ENCODE peak calls at places on chromosome 4, in nine cellular contexts. V is MCF 10A; C is foreskin melanocyte; L is astrocyte of the spinal cord; M is activated effector memory CD4-positive, alpha-beta T cell treated with Interleukin-2 at 50 U/mL for 16 hours; Y is HepG2; X is K562; O is IMR-90; R is stimulated activated CD4-positive, alpha-beta T cell treated with anti-CD3 and anti-CD28 coated beads, Interleukin-15, amount 100 ng/mL, for 24 hours. P is an unnamed sample.

GRCh38 chr4:99395595-99396364 is 39.4 kb downstream of the ADH7 start:
- DNase-seq in V (no peak), C (no peak), L (peak; percentile 83), M (no peak), Y (no peak), X (no peak), O (peak; percentile 67), R (no peak), P (no peak)

GRCh38 chr4:73487233-73487632 is 5.7 kb downstream of the AFM start:
- DNase-seq in V (no peak), C (no peak), L (no peak), M (no peak), Y (no peak), X (no peak), O (no peak), R (no peak), P (no peak)

GRCh38 chr4:158255727-158256324 is 45.5 kb downstream of the TMEM144 start:
- DNase-seq in V (peak; percentile 58), C (peak; percentile 29), L (peak; percentile 68), M (no peak), Y (peak; percentile 61), X (peak; percentile 42), O (peak; percentile 70), R (no peak), P (peak; percentile 13)

GRCh38 chr4:16418814-16419213 is 192.5 kb upstream of the TAPT1 start:
- DNase-seq in V (peak; percentile 90), C (no peak), L (peak; percentile 73), M (no peak), Y (no peak), X (no peak), O (peak; percentile 62), R (no peak), P (no peak)

GRCh38 chr4:25171451-25171850 is 11.2 kb upstream of the SEPSECS start:
- DNase-seq in V (no peak), C (no peak), L (no peak), M (no peak), Y (no peak), X (no peak), O (no peak), R (no peak), P (no peak)

GRCh38 chr4:117327491-117327890 is 242.1 kb upstream of the TRAM1L1 start:
- DNase-seq in V (no peak), C (no peak), L (peak; percentile 24), M (no peak), Y (no peak), X (no peak), O (no peak), R (no peak), P (no peak)

GRCh38 chr4:152805071-152805650 is 25.4 kb downstream of the ARFIP1 start:
- DNase-seq in V (no peak), C (no peak), L (no peak), M (no peak), Y (no peak), X (no peak), O (no peak), R (no peak), P (no peak)

GRCh38 chr4:73698217-73698616 is 42.2 kb upstream of the CXCL8 start:
- DNase-seq in V (peak; percentile 57), C (no peak), L (peak; percentile 83), M (no peak), Y (no peak), X (no peak), O (peak; percentile 58), R (no peak), P (no peak)

GRCh38 chr4:161160718-161161117 is 1003.1 kb downstream of the FSTL5 start:
- DNase-seq in V (no peak), C (no peak), L (no peak), M (no peak), Y (no peak), X (no peak), O (no peak), R (no peak), P (no peak)

GRCh38 chr4:3689576-3690551 is 76.3 kb upstream of the ADRA2C start:
- DNase-seq in V (no peak), C (no peak), L (no peak), M (no peak), Y (no peak), X (no peak), O (no peak), R (no peak), P (no peak)

GRCh38 chr4:186669159-186669720 is 54.4 kb downstream of the FAT1 start:
- DNase-seq in V (peak; percentile 56), C (peak; percentile 57), L (peak; percentile 78), M (no peak), Y (peak; percentile 50), X (no peak), O (peak; percentile 81), R (no peak), P (no peak)

GRCh38 chr4:53907772-53908171 is 156.6 kb downstream of the CHIC2 start:
- DNase-seq in V (no peak), C (no peak), L (no peak), M (no peak), Y (no peak), X (no peak), O (no peak), R (no peak), P (no peak)

GRCh38 chr4:89658701-89659024 is 178.3 kb downstream of the SNCA start:
- DNase-seq in V (no peak), C (no peak), L (no peak), M (no peak), Y (no peak), X (no peak), O (no peak), R (no peak), P (no peak)

GRCh38 chr4:8762356-8762755 is 109.3 kb downstream of the HMX1 start:
- DNase-seq in V (no peak), C (no peak), L (no peak), M (no peak), Y (no peak), X (no peak), O (no peak), R (no peak), P (no peak)

GRCh38 chr4:156312261-156312847 is 358.7 kb upstream of the CTSO start:
- DNase-seq in V (no peak), C (no peak), L (peak; percentile 51), M (no peak), Y (no peak), X (no peak), O (no peak), R (no peak), P (no peak)

GRCh38 chr4:14254252-14254651 is 626.7 kb upstream of the BOD1L1 start:
- DNase-seq in V (peak; percentile 71), C (no peak), L (peak; percentile 17), M (no peak), Y (no peak), X (no peak), O (peak; percentile 6), R (peak; percentile 24), P (no peak)

GRCh38 chr4:15906024-15906443 is 32.5 kb downstream of the FGFBP1 start:
- DNase-seq in V (peak; percentile 99), C (no peak), L (no peak), M (no peak), Y (no peak), X (peak; percentile 51), O (no peak), R (peak; percentile 38), P (no peak)

GRCh38 chr4:22240814-22241213 is 275.1 kb downstream of the ADGRA3 start:
- DNase-seq in V (no peak), C (no peak), L (no peak), M (no peak), Y (no peak), X (no peak), O (no peak), R (no peak), P (no peak)

GRCh38 chr4:31089815-31090214 is 369.6 kb downstream of the PCDH7 start:
- DNase-seq in V (peak; percentile 98), C (no peak), L (peak; percentile 48), M (no peak), Y (no peak), X (no peak), O (peak; percentile 57), R (no peak), P (no peak)